ENCODE peak calls at places on chromosome 18, in five cellular contexts. O is GM06990, W is erythroblast, H is uterus, Y is left ventricle myocardium superior. I is an unnamed sample.

GRCh38 chr18:76503999-76504398 is 9.0 kb upstream of the ZNF516 start:
- DNase-seq in Y (no peak), W (no peak), H (no peak), O (no peak), I (no peak)

GRCh38 chr18:741931-742512 is 29.6 kb upstream of the ENOSF1 start:
- DNase-seq in O (peak; percentile 20), Y (no peak), W (peak; percentile 78), H (no peak), I (peak; percentile 30)

GRCh38 chr18:21997207-21998143 is 171.9 kb upstream of the GATA6 start:
- DNase-seq in Y (no peak), H (peak; percentile 31), O (peak; percentile 26), W (peak; percentile 47), I (peak; percentile 16)

GRCh38 chr18:34802938-34803337 is 92.8 kb downstream of the DTNA start:
- DNase-seq in O (no peak), H (no peak), W (no peak), Y (no peak), I (no peak)

GRCh38 chr18:41324934-41325333 is 630.1 kb upstream of the PIK3C3 start:
- DNase-seq in W (no peak), H (no peak), O (no peak), Y (no peak), I (no peak)

GRCh38 chr18:5894613-5895299 is 566 bp downstream of the TMEM200C start:
- DNase-seq in H (no peak), O (peak; percentile 22), W (no peak), Y (peak; percentile 30), I (no peak)

GRCh38 chr18:33802955-33803354 is 224.9 kb downstream of the ASXL3 start:
- DNase-seq in H (no peak), O (no peak), Y (no peak), W (no peak), I (no peak)

GRCh38 chr18:57210711-57211411 is 64.0 kb downstream of the BOD1L2 start:
- DNase-seq in W (no peak), H (no peak), O (no peak), Y (no peak), I (no peak)

GRCh38 chr18:2293109-2293839 is 278.0 kb downstream of the METTL4 start:
- DNase-seq in W (peak; percentile 25), Y (no peak), O (no peak), H (peak; percentile 11), I (no peak)

GRCh38 chr18:10490401-10491289 is 35.2 kb upstream of the NAPG start:
- DNase-seq in W (peak; percentile 28), O (peak; percentile 62), Y (peak; percentile 43), H (no peak), I (peak; percentile 52)

GRCh38 chr18:49031511-49032188 is 80.9 kb upstream of the SMAD7 start:
- DNase-seq in H (no peak), Y (no peak), W (no peak), O (no peak), I (no peak)

GRCh38 chr18:26459340-26459739 is 89.0 kb downstream of the KCTD1 start:
- DNase-seq in W (no peak), H (no peak), O (no peak), Y (no peak), I (no peak)

GRCh38 chr18:76765649-76766048 is 56.7 kb upstream of the ZNF236 start:
- DNase-seq in W (no peak), H (no peak), O (no peak), Y (no peak), I (no peak)

GRCh38 chr18:32095571-32096229 is 4.0 kb downstream of the RNF138 start:
- DNase-seq in H (no peak), O (no peak), Y (no peak), W (no peak), I (no peak)

GRCh38 chr18:76953186-76953982 is 131.0 kb downstream of the ZNF236 start:
- DNase-seq in H (peak; percentile 81), W (no peak), O (no peak), Y (peak; percentile 85), I (no peak)

GRCh38 chr18:67278984-67279383 is 237.5 kb downstream of the DSEL start:
- DNase-seq in W (no peak), H (no peak), Y (no peak), O (no peak), I (no peak)

GRCh38 chr18:47683774-47684173 is 246.7 kb downstream of the SMAD2 start:
- DNase-seq in Y (no peak), W (no peak), H (no peak), O (no peak), I (no peak)

GRCh38 chr18:29184654-29185053 is 1007.7 kb upstream of the CDH2 start:
- DNase-seq in Y (no peak), H (no peak), W (no peak), O (no peak), I (no peak)

GRCh38 chr18:58695772-58696171 is 24.5 kb downstream of the MALT1 start:
- DNase-seq in H (no peak), W (no peak), Y (no peak), O (no peak), I (no peak)

GRCh38 chr18:1078301-1078700 is 173.6 kb downstream of the ADCYAP1 start:
- DNase-seq in H (no peak), Y (no peak), O (no peak), W (no peak), I (no peak)